ENCODE peak calls at places on chromosomes 1 and 21, in six cellular contexts. Z, S, A, M, D and Q are unnamed samples.

GRCh38 chr1:52567943-52568342 is 15.1 kb upstream of the TUT4 start:
- DNase-seq in M (no peak), S (no peak), Z (no peak), D (no peak), A (no peak), Q (peak; percentile 34)

GRCh38 chr1:50774759-50775351 is 185.2 kb downstream of the FAF1 start:
- DNase-seq in S (peak; percentile 39), Z (peak; percentile 57), D (peak; percentile 63), M (peak; percentile 67), A (peak; percentile 11), Q (peak; percentile 65)

GRCh38 chr1:200022239-200022804 is 5.2 kb upstream of the NR5A2 start:
- DNase-seq in Z (peak; percentile 90), D (no peak), A (no peak), M (no peak), S (no peak), Q (no peak)

GRCh38 chr1:206955476-206956312 is 9.4 kb upstream of the PIGR start:
- DNase-seq in Z (no peak), M (no peak), D (peak; percentile 16), A (no peak), S (peak; percentile 63), Q (no peak)

GRCh38 chr1:200457810-200458209 is 48.0 kb upstream of the ZNF281 start:
- DNase-seq in A (no peak), S (no peak), D (no peak), M (no peak), Z (no peak), Q (no peak)

GRCh38 chr1:199403421-199404116 is 623.9 kb upstream of the NR5A2 start:
- DNase-seq in M (no peak), S (no peak), D (no peak), Z (no peak), A (no peak), Q (peak; percentile 3)

GRCh38 chr1:19484338-19484792 is 974 bp downstream of the CAPZB start:
- DNase-seq in D (no peak), M (peak; percentile 10), S (no peak), Z (no peak), A (no peak), Q (no peak)

GRCh38 chr1:15279576-15280230 is 32.7 kb downstream of the FHAD1 start:
- DNase-seq in S (peak; percentile 63), D (no peak), M (no peak), Z (peak; percentile 28), A (no peak), Q (no peak)

GRCh38 chr1:172360960-172361359 is 59.5 kb upstream of the C1orf105 start:
- DNase-seq in D (no peak), M (no peak), A (no peak), S (no peak), Z (no peak), Q (no peak)

GRCh38 chr21:29436143-29436542 is 137.4 kb downstream of the BACH1 start:
- DNase-seq in A (no peak), D (no peak), S (no peak), Z (no peak), M (no peak), Q (no peak)

GRCh38 chr1:10257851-10258250 is 47.5 kb downstream of the KIF1B start:
- DNase-seq in A (no peak), Z (no peak), D (peak; percentile 14), M (peak; percentile 54), S (no peak), Q (no peak)

GRCh38 chr1:166538646-166539045 is 300.6 kb upstream of the POGK start:
- DNase-seq in M (no peak), Z (no peak), S (no peak), A (no peak), D (no peak), Q (no peak)

GRCh38 chr1:216462061-216462775 is 39.0 kb upstream of the USH2A start:
- DNase-seq in D (no peak), S (no peak), A (no peak), Z (peak; percentile 13), M (no peak), Q (no peak)

GRCh38 chr1:223771814-223772770 is 59.8 kb downstream of the CAPN2 start:
- DNase-seq in Z (peak; percentile 75), S (peak; percentile 92), M (peak; percentile 95), D (no peak), A (no peak), Q (peak; percentile 28)

GRCh38 chr1:235069577-235070563 is 58.8 kb downstream of the TOMM20 start:
- DNase-seq in S (no peak), Z (peak; percentile 93), D (peak; percentile 90), A (no peak), M (no peak), Q (no peak)

GRCh38 chr1:156600733-156601121 is 552 bp downstream of the GPATCH4 start:
- DNase-seq in S (no peak), A (no peak), M (no peak), D (no peak), Z (no peak), Q (peak; percentile 43)

GRCh38 chr1:237921290-237921689 is 30.6 kb upstream of the ZP4 start:
- DNase-seq in A (no peak), D (no peak), M (no peak), S (no peak), Z (no peak), Q (no peak)

DNA sequence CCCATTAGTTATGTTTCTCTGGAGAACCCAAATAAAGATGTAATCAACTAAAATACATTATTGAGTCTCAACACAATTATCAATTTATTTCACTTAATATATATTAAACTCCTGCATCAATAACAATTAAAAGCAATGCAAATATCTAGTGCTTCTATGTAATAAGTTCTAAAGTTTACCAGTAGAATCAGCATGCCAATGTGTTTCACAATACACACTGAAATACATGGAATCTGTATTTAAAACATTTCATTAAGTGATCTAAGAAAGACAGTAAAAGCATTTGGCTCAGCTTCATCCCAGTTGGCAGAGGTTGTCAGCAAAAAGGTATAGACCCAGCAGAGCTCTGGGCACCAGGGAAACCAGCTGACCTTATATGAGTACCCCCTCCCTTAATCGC is 63.2 kb downstream of the NIBAN1 start:
- DNase-seq in A (no peak), S (no peak), D (no peak), Z (no peak), M (no peak), Q (no peak)
- TF ChIP-seq MYC in A (no peak), S (no peak), D (no peak), Z (no peak), M (no peak), Q (no peak)

DNA sequence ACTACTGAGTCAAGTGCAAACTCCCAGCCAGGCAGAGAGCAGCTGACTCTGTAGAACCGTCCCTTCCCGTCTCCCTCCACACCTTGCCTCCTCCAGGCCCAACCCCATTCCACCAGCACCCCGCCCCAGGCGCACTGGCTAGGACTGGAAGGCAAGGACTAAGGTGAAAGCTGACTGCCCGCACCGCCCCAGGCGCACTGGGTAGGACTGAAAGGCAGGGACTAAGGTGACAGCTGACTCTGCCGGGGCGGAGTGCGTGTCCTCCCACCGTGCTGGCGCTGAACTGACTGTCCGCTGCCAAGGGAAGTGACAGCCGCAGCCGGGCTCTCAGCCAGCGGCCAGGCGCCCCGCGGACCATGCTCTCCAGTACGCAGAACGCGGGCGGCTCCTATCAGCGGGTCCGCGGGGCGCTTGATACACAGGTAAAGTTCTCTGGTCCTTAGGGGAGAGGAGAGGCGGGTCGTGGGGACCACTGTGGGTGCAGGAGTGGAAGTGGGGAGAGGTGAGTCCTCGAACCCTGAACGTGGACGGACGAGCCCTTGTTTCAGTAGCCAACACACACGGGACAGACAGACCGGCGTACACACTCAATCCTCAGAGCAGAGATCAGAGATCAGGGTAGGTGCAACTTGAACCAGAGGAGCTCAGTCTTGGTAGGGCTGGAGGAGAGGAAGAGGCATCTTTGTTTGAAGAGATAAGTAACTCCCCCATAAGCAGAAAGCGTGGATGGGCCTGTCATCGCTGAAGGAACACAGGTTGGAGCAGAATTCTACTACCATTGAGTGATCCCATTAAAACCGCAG is 58.0 kb downstream of the RBM11 start:
- DNase-seq in S (peak; percentile 11), M (no peak), A (no peak), Z (no peak), D (no peak), Q (no peak)
- TF ChIP-seq POLR2A in S (no peak), M (no peak), A (no peak), Z (no peak), D (no peak), Q (no peak)

GRCh38 chr21:40120944-40121575 is 253.8 kb downstream of the PCP4 start:
- DNase-seq in Z (peak; percentile 11), S (peak; percentile 36), A (no peak), D (peak; percentile 2), M (no peak), Q (peak; percentile 15)
- TF ChIP-seq MAX in Z (no peak), S (no peak), A (no peak), D (no peak), M (no peak), Q (no peak)

GRCh38 chr1:25573591-25573930 is 30.2 kb downstream of the LDLRAP1 start:
- DNase-seq in M (no peak), A (no peak), Z (peak; percentile 23), S (no peak), D (peak; percentile 34), Q (no peak)
- TF ChIP-seq MYC in M (no peak), A (no peak), Z (no peak), S (no peak), D (no peak), Q (no peak)

DNA sequence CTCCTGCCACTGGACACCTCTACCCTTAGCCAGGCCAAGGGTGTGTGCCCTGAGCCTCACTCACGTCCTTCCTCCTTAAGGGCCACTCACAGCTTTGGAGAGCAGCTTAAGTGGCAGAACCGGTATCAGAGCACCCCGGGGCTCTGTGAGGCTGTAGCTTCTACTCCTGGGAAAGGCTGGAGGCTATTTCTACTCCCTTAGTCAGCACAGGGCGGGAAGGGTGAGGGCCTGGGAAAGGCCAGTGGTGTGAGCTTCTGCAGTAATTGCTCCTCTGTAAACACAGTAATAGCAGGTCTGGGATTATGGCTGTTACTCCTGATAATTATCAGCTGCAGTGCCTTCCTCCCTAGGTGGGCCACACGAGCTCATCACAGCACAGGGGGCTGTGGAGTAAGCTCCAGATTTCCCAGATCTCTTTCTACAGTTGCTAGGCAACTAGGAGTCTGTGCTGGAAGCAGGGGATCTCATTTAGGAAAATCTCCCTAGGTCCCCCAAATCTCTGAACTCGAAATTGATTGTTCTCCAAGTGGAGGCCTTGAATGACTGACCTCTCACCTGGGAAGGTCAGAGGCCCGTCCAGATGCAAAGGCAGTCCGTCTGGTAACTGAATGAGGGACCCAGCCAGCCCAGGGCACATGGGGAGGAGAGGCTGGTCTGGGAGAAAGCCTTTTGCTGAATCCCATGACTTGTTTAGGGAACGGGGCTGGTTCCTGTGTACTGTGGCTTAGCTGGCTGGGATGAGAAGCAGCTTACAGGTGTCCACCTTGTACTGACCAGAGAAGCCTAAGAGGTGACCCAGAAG is 29.3 kb downstream of the IER5 start:
- DNase-seq in Z (peak; percentile 73), M (no peak), S (no peak), D (no peak), A (no peak), Q (no peak)
- TF ChIP-seq POLR2A in Z (no peak), M (no peak), S (no peak), D (no peak), A (no peak), Q (no peak)

GRCh38 chr21:45579383-45580180 is 37.3 kb upstream of the SLC19A1 start:
- DNase-seq in A (no peak), Z (no peak), M (no peak), S (no peak), D (no peak), Q (no peak)
- TF ChIP-seq MAX in A (no peak), Z (no peak), M (no peak), S (no peak), D (no peak), Q (no peak)

GRCh38 chr1:7042322-7043231 is 257.3 kb downstream of the CAMTA1 start:
- DNase-seq in Z (peak; percentile 48), A (no peak), M (peak; percentile 31), D (peak; percentile 12), S (peak; percentile 38), Q (peak; percentile 39)
- TF ChIP-seq MYC in Z (no peak), A (no peak), M (no peak), D (no peak), S (no peak), Q (no peak)

GRCh38 chr1:1111516-1112236 is 4.2 kb downstream of the C1orf159 start:
- DNase-seq in D (no peak), M (no peak), S (no peak), Z (no peak), A (no peak), Q (no peak)
- TF ChIP-seq POLR2A in D (no peak), M (no peak), S (no peak), Z (no peak), A (no peak), Q (no peak)